ENCODE peak calls at places on chromosomes 16 and 17, in ten cellular contexts. One of them, this sample, is unnamed.

GRCh38 chr17:74603032-74603635 is 11.1 kb upstream of the CD300LD start:
- ATAC-seq in left cardiac atrium: no peak
- ATAC-seq in Right ventricle myocardium superior: peak
- ATAC-seq in T-cell: peak
- ATAC-seq in naive thymus-derived CD8-positive, alpha-beta T cell: no peak
- ATAC-seq in CD4-positive, CD25-positive, alpha-beta regulatory T cell: no peak
- ATAC-seq in lung: no peak
- ATAC-seq in activated naive CD8-positive, alpha-beta T cell treated with anti-CD3 and anti-CD28 coated beads, Interleukin-2, amount 50 U/mL, for 24 hours: no peak
- ATAC-seq in mucosa of descending colon: no peak
- ATAC-seq in foreskin keratinocyte: no peak
- ATAC-seq in this sample: no peak

GRCh38 chr17:59498421-59499307 is 66.7 kb upstream of the DHX40 start:
- ATAC-seq in left cardiac atrium: no peak
- ATAC-seq in Right ventricle myocardium superior: no peak
- ATAC-seq in T-cell: no peak
- ATAC-seq in naive thymus-derived CD8-positive, alpha-beta T cell: no peak
- ATAC-seq in CD4-positive, CD25-positive, alpha-beta regulatory T cell: no peak
- ATAC-seq in lung: no peak
- ATAC-seq in activated naive CD8-positive, alpha-beta T cell treated with anti-CD3 and anti-CD28 coated beads, Interleukin-2, amount 50 U/mL, for 24 hours: no peak
- ATAC-seq in mucosa of descending colon: no peak
- ATAC-seq in foreskin keratinocyte: no peak
- ATAC-seq in this sample: peak

GRCh38 chr17:79294459-79295071 is 219.9 kb downstream of the ENGASE start:
- ATAC-seq in left cardiac atrium: peak
- ATAC-seq in Right ventricle myocardium superior: peak
- ATAC-seq in T-cell: no peak
- ATAC-seq in naive thymus-derived CD8-positive, alpha-beta T cell: no peak
- ATAC-seq in CD4-positive, CD25-positive, alpha-beta regulatory T cell: no peak
- ATAC-seq in lung: peak
- ATAC-seq in activated naive CD8-positive, alpha-beta T cell treated with anti-CD3 and anti-CD28 coated beads, Interleukin-2, amount 50 U/mL, for 24 hours: no peak
- ATAC-seq in mucosa of descending colon: peak
- ATAC-seq in foreskin keratinocyte: peak
- ATAC-seq in this sample: no peak

GRCh38 chr17:67944035-67944434 is 52.2 kb downstream of the C17orf58 start:
- ATAC-seq in left cardiac atrium: no peak
- ATAC-seq in Right ventricle myocardium superior: peak
- ATAC-seq in T-cell: no peak
- ATAC-seq in naive thymus-derived CD8-positive, alpha-beta T cell: no peak
- ATAC-seq in CD4-positive, CD25-positive, alpha-beta regulatory T cell: no peak
- ATAC-seq in lung: no peak
- ATAC-seq in activated naive CD8-positive, alpha-beta T cell treated with anti-CD3 and anti-CD28 coated beads, Interleukin-2, amount 50 U/mL, for 24 hours: no peak
- ATAC-seq in mucosa of descending colon: no peak
- ATAC-seq in foreskin keratinocyte: no peak
- ATAC-seq in this sample: no peak

GRCh38 chr16:17757808-17758207 is 287.0 kb upstream of the XYLT1 start:
- ATAC-seq in left cardiac atrium: no peak
- ATAC-seq in Right ventricle myocardium superior: no peak
- ATAC-seq in T-cell: no peak
- ATAC-seq in naive thymus-derived CD8-positive, alpha-beta T cell: no peak
- ATAC-seq in CD4-positive, CD25-positive, alpha-beta regulatory T cell: no peak
- ATAC-seq in lung: no peak
- ATAC-seq in activated naive CD8-positive, alpha-beta T cell treated with anti-CD3 and anti-CD28 coated beads, Interleukin-2, amount 50 U/mL, for 24 hours: no peak
- ATAC-seq in mucosa of descending colon: no peak
- ATAC-seq in foreskin keratinocyte: no peak
- ATAC-seq in this sample: no peak

GRCh38 chr16:17828012-17828411 is 357.3 kb upstream of the XYLT1 start:
- ATAC-seq in left cardiac atrium: no peak
- ATAC-seq in Right ventricle myocardium superior: no peak
- ATAC-seq in T-cell: no peak
- ATAC-seq in naive thymus-derived CD8-positive, alpha-beta T cell: no peak
- ATAC-seq in CD4-positive, CD25-positive, alpha-beta regulatory T cell: no peak
- ATAC-seq in lung: no peak
- ATAC-seq in activated naive CD8-positive, alpha-beta T cell treated with anti-CD3 and anti-CD28 coated beads, Interleukin-2, amount 50 U/mL, for 24 hours: no peak
- ATAC-seq in mucosa of descending colon: no peak
- ATAC-seq in foreskin keratinocyte: no peak
- ATAC-seq in this sample: peak

GRCh38 chr17:18250259-18250658 is 8.3 kb downstream of the FLII start:
- ATAC-seq in left cardiac atrium: no peak
- ATAC-seq in Right ventricle myocardium superior: no peak
- ATAC-seq in T-cell: no peak
- ATAC-seq in naive thymus-derived CD8-positive, alpha-beta T cell: no peak
- ATAC-seq in CD4-positive, CD25-positive, alpha-beta regulatory T cell: no peak
- ATAC-seq in lung: no peak
- ATAC-seq in activated naive CD8-positive, alpha-beta T cell treated with anti-CD3 and anti-CD28 coated beads, Interleukin-2, amount 50 U/mL, for 24 hours: no peak
- ATAC-seq in mucosa of descending colon: peak
- ATAC-seq in foreskin keratinocyte: peak
- ATAC-seq in this sample: no peak

GRCh38 chr17:32393904-32394303 is 43.9 kb downstream of the ZNF207 start:
- ATAC-seq in left cardiac atrium: no peak
- ATAC-seq in Right ventricle myocardium superior: no peak
- ATAC-seq in T-cell: no peak
- ATAC-seq in naive thymus-derived CD8-positive, alpha-beta T cell: no peak
- ATAC-seq in CD4-positive, CD25-positive, alpha-beta regulatory T cell: no peak
- ATAC-seq in lung: no peak
- ATAC-seq in activated naive CD8-positive, alpha-beta T cell treated with anti-CD3 and anti-CD28 coated beads, Interleukin-2, amount 50 U/mL, for 24 hours: no peak
- ATAC-seq in mucosa of descending colon: no peak
- ATAC-seq in foreskin keratinocyte: no peak
- ATAC-seq in this sample: no peak

GRCh38 chr17:73548620-73549311 is 95.5 kb downstream of the SDK2 start:
- ATAC-seq in left cardiac atrium: peak
- ATAC-seq in Right ventricle myocardium superior: peak
- ATAC-seq in T-cell: no peak
- ATAC-seq in naive thymus-derived CD8-positive, alpha-beta T cell: no peak
- ATAC-seq in CD4-positive, CD25-positive, alpha-beta regulatory T cell: no peak
- ATAC-seq in lung: no peak
- ATAC-seq in activated naive CD8-positive, alpha-beta T cell treated with anti-CD3 and anti-CD28 coated beads, Interleukin-2, amount 50 U/mL, for 24 hours: no peak
- ATAC-seq in mucosa of descending colon: no peak
- ATAC-seq in foreskin keratinocyte: peak
- ATAC-seq in this sample: no peak

GRCh38 chr16:83393196-83393981 is 414.4 kb upstream of the HSBP1 start:
- ATAC-seq in left cardiac atrium: no peak
- ATAC-seq in Right ventricle myocardium superior: no peak
- ATAC-seq in T-cell: no peak
- ATAC-seq in naive thymus-derived CD8-positive, alpha-beta T cell: no peak
- ATAC-seq in CD4-positive, CD25-positive, alpha-beta regulatory T cell: no peak
- ATAC-seq in lung: no peak
- ATAC-seq in activated naive CD8-positive, alpha-beta T cell treated with anti-CD3 and anti-CD28 coated beads, Interleukin-2, amount 50 U/mL, for 24 hours: no peak
- ATAC-seq in mucosa of descending colon: no peak
- ATAC-seq in foreskin keratinocyte: no peak
- ATAC-seq in this sample: no peak

GRCh38 chr16:81567987-81568748 is 123.6 kb downstream of the CMIP start:
- ATAC-seq in left cardiac atrium: peak
- ATAC-seq in Right ventricle myocardium superior: peak
- ATAC-seq in T-cell: no peak
- ATAC-seq in naive thymus-derived CD8-positive, alpha-beta T cell: no peak
- ATAC-seq in CD4-positive, CD25-positive, alpha-beta regulatory T cell: no peak
- ATAC-seq in lung: peak
- ATAC-seq in activated naive CD8-positive, alpha-beta T cell treated with anti-CD3 and anti-CD28 coated beads, Interleukin-2, amount 50 U/mL, for 24 hours: peak
- ATAC-seq in mucosa of descending colon: peak
- ATAC-seq in foreskin keratinocyte: peak
- ATAC-seq in this sample: peak

GRCh38 chr17:57009737-57010445 is 32.0 kb downstream of the SCPEP1 start:
- ATAC-seq in left cardiac atrium: peak
- ATAC-seq in Right ventricle myocardium superior: peak
- ATAC-seq in T-cell: peak
- ATAC-seq in naive thymus-derived CD8-positive, alpha-beta T cell: peak
- ATAC-seq in CD4-positive, CD25-positive, alpha-beta regulatory T cell: peak
- ATAC-seq in lung: peak
- ATAC-seq in activated naive CD8-positive, alpha-beta T cell treated with anti-CD3 and anti-CD28 coated beads, Interleukin-2, amount 50 U/mL, for 24 hours: peak
- ATAC-seq in mucosa of descending colon: peak
- ATAC-seq in foreskin keratinocyte: peak
- ATAC-seq in this sample: peak

GRCh38 chr16:65815707-65816106 is 550.8 kb upstream of the CDH5 start:
- ATAC-seq in left cardiac atrium: no peak
- ATAC-seq in Right ventricle myocardium superior: no peak
- ATAC-seq in T-cell: no peak
- ATAC-seq in naive thymus-derived CD8-positive, alpha-beta T cell: no peak
- ATAC-seq in CD4-positive, CD25-positive, alpha-beta regulatory T cell: no peak
- ATAC-seq in lung: no peak
- ATAC-seq in activated naive CD8-positive, alpha-beta T cell treated with anti-CD3 and anti-CD28 coated beads, Interleukin-2, amount 50 U/mL, for 24 hours: no peak
- ATAC-seq in mucosa of descending colon: no peak
- ATAC-seq in foreskin keratinocyte: no peak
- ATAC-seq in this sample: no peak

GRCh38 chr16:7313170-7313569 is 19.5 kb upstream of the RBFOX1 start:
- ATAC-seq in left cardiac atrium: no peak
- ATAC-seq in Right ventricle myocardium superior: peak
- ATAC-seq in T-cell: no peak
- ATAC-seq in naive thymus-derived CD8-positive, alpha-beta T cell: no peak
- ATAC-seq in CD4-positive, CD25-positive, alpha-beta regulatory T cell: no peak
- ATAC-seq in lung: no peak
- ATAC-seq in activated naive CD8-positive, alpha-beta T cell treated with anti-CD3 and anti-CD28 coated beads, Interleukin-2, amount 50 U/mL, for 24 hours: no peak
- ATAC-seq in mucosa of descending colon: no peak
- ATAC-seq in foreskin keratinocyte: no peak
- ATAC-seq in this sample: no peak